ENCODE peak calls at places on chromosomes 5 and 9, in six cellular contexts. B is stimulated activated CD4-positive, alpha-beta T cell treated with anti-CD3 and anti-CD28 coated beads, Interleukin-4, amount 100 ng/mL, for 4 hours; C is HuH-7.5; K is brain microvascular endothelial cell; D is H1; G is head of caudate nucleus. E is an unnamed sample.

GRCh38 chr5:161546463-161547301 is at the start of gene GABRB2:
- DNase-seq in B (peak; percentile 35), C (no peak), K (no peak), D (peak; percentile 65), G (peak; percentile 81), E (peak; percentile 36)

GRCh38 chr9:942805-943580 is 33.5 kb upstream of the DMRT3 start:
- DNase-seq in B (no peak), C (no peak), K (no peak), D (no peak), G (no peak), E (no peak)

GRCh38 chr9:14037331-14037730 is 276.6 kb downstream of the NFIB start:
- DNase-seq in B (no peak), C (no peak), K (no peak), D (no peak), G (no peak), E (no peak)

GRCh38 chr9:114829686-114830085 is 23.8 kb upstream of the TNFSF15 start:
- DNase-seq in B (no peak), C (no peak), K (no peak), D (no peak), G (no peak), E (no peak)

GRCh38 chr5:178357127-178357526 is 124.5 kb upstream of the PHYKPL start:
- DNase-seq in B (no peak), C (no peak), K (no peak), D (peak; percentile 82), G (peak; percentile 21), E (no peak)

GRCh38 chr9:38708759-38709158 is 11.2 kb downstream of the FAM240B start:
- DNase-seq in B (no peak), C (no peak), K (peak; percentile 42), D (no peak), G (no peak), E (no peak)

GRCh38 chr9:95510610-95511231 is 6.0 kb downstream of the PTCH1 start:
- DNase-seq in B (peak; percentile 80), C (peak; percentile 87), K (peak; percentile 90), D (peak; percentile 89), G (peak; percentile 93), E (peak; percentile 71)

GRCh38 chr9:7316967-7317366 is 482.6 kb downstream of the DMAC1 start:
- DNase-seq in B (no peak), C (no peak), K (no peak), D (no peak), G (no peak), E (no peak)

GRCh38 chr5:4941957-4942830 is 197.9 kb upstream of the ADAMTS16 start:
- DNase-seq in B (peak; percentile 6), C (peak; percentile 29), K (no peak), D (peak; percentile 90), G (peak; percentile 40), E (no peak)

GRCh38 chr5:68021185-68021584 is 194.4 kb upstream of the PIK3R1 start:
- DNase-seq in B (no peak), C (no peak), K (no peak), D (no peak), G (no peak), E (no peak)

GRCh38 chr5:997001-997474 is 11.6 kb upstream of the NKD2 start:
- DNase-seq in B (no peak), C (no peak), K (no peak), D (no peak), G (no peak), E (no peak)

GRCh38 chr9:112249277-112249676 is 74.2 kb upstream of the SUSD1 start:
- DNase-seq in B (no peak), C (no peak), K (no peak), D (no peak), G (no peak), E (no peak)

GRCh38 chr9:119951090-119951489 is 581.9 kb upstream of the BRINP1 start:
- DNase-seq in B (no peak), C (no peak), K (no peak), D (no peak), G (no peak), E (no peak)

GRCh38 chr5:54533541-54534179 is 16.1 kb downstream of the SNX18 start:
- DNase-seq in B (no peak), C (no peak), K (no peak), D (no peak), G (peak; percentile 53), E (no peak)

GRCh38 chr9:947985-948384 is 28.5 kb upstream of the DMRT3 start:
- DNase-seq in B (no peak), C (no peak), K (no peak), D (no peak), G (no peak), E (no peak)

GRCh38 chr5:66519626-66520025 is 76.6 kb upstream of the MAST4 start:
- DNase-seq in B (no peak), C (no peak), K (no peak), D (no peak), G (no peak), E (no peak)

GRCh38 chr5:74543162-74543995 is 97.1 kb downstream of the ENC1 start:
- DNase-seq in B (no peak), C (no peak), K (peak; percentile 84), D (no peak), G (peak; percentile 35), E (no peak)

GRCh38 chr5:6615416-6615815 is 17.4 kb downstream of the NSUN2 start:
- DNase-seq in B (no peak), C (no peak), K (no peak), D (no peak), G (no peak), E (no peak)

GRCh38 chr9:120580591-120580896 is 577 bp upstream of the CDK5RAP2 start:
- DNase-seq in B (peak; percentile 4), C (no peak), K (no peak), D (peak; percentile 47), G (no peak), E (no peak)

GRCh38 chr5:4411664-4412063 is 728.5 kb upstream of the ADAMTS16 start:
- DNase-seq in B (no peak), C (no peak), K (no peak), D (no peak), G (no peak), E (no peak)

GRCh38 chr5:151063590-151063989 is 17.2 kb downstream of the TNIP1 start:
- DNase-seq in B (no peak), C (no peak), K (no peak), D (no peak), G (no peak), E (no peak)

GRCh38 chr5:164617290-164617689 is 1111.9 kb downstream of the MAT2B start:
- DNase-seq in B (no peak), C (no peak), K (no peak), D (no peak), G (no peak), E (no peak)

GRCh38 chr5:55994502-55994997 is at the start of gene IL6ST:
- DNase-seq in B (no peak), C (peak; percentile 19), K (peak; percentile 77), D (no peak), G (peak; percentile 54), E (peak; percentile 42)

E was measured in substantia nigra.